ENCODE peak calls at places on chromosomes 2 and 18, in four cellular contexts. I is spleen, K is HCT116, N is GM23338. O is an unnamed sample.
A peak's percentile ranks its signal among the peaks of the same experiment; 100 is the strongest.

GRCh38 chr2:123636232-123636631 is 388.9 kb upstream of the CNTNAP5 start:
- DNase-seq in I (no peak), K (no peak), N (no peak), O (no peak)

GRCh38 chr2:199830531-199830930 is 20.5 kb downstream of the FTCDNL1 start:
- DNase-seq in I (no peak), N (no peak), K (no peak), O (no peak)

GRCh38 chr2:7881038-7881437 is 800.8 kb upstream of the ID2 start:
- DNase-seq in K (no peak), I (no peak), N (no peak), O (no peak)

GRCh38 chr2:96527052-96527964 is 9.2 kb upstream of the ARID5A start:
- DNase-seq in I (peak; percentile 88), N (peak; percentile 68), K (no peak), O (peak; percentile 69)

GRCh38 chr2:30645745-30646119 is 161.5 kb downstream of the CAPN13 start:
- DNase-seq in K (no peak), N (no peak), I (no peak), O (no peak)

GRCh38 chr18:30971338-30971956 is 71.1 kb downstream of the DSC3 start:
- DNase-seq in I (no peak), N (peak; percentile 65), K (peak; percentile 34), O (no peak)

GRCh38 chr2:241896746-241897201 is 27.2 kb downstream of the RTP5 start:
- DNase-seq in N (no peak), K (no peak), I (peak; percentile 46), O (no peak)

GRCh38 chr2:69483024-69483423 is 45.8 kb upstream of the NFU1 start:
- DNase-seq in N (no peak), K (no peak), I (no peak), O (no peak)

GRCh38 chr2:12617366-12617765 is 99.4 kb upstream of the TRIB2 start:
- DNase-seq in N (no peak), K (no peak), I (no peak), O (no peak)

GRCh38 chr2:27282892-27283291 is 663 bp downstream of the TRIM54 start:
- DNase-seq in I (no peak), K (no peak), N (no peak), O (no peak)

GRCh38 chr2:127479219-127479825 is 47.0 kb downstream of the IWS1 start:
- DNase-seq in K (peak; percentile 34), N (peak; percentile 90), I (no peak), O (no peak)

GRCh38 chr18:9070212-9070611 is 32.3 kb upstream of the NDUFV2 start:
- DNase-seq in I (no peak), N (no peak), K (no peak), O (no peak)

GRCh38 chr2:127121776-127122176 is 14.8 kb upstream of the BIN1 start:
- DNase-seq in K (no peak), N (no peak), I (peak; percentile 41), O (peak; percentile 77)

GRCh38 chr18:6219116-6219717 is 195.5 kb downstream of the L3MBTL4 start:
- DNase-seq in N (peak; percentile 88), K (no peak), I (no peak), O (no peak)

GRCh38 chr2:173075781-173076556 is at the start of gene MAP3K20:
- DNase-seq in K (no peak), N (peak; percentile 75), I (peak; percentile 94), O (peak; percentile 92)

GRCh38 chr2:181857471-181857870 is 34.1 kb upstream of the ITPRID2 start:
- DNase-seq in N (no peak), K (peak; percentile 27), I (no peak), O (no peak)

GRCh38 chr2:30454571-30454970 is 7.5 kb downstream of the LCLAT1 start:
- DNase-seq in N (no peak), K (no peak), I (no peak), O (no peak)

GRCh38 chr2:222052934-222053367 is 245.8 kb downstream of the PAX3 start:
- DNase-seq in K (peak; percentile 22), N (peak; percentile 92), I (no peak), O (no peak)

GRCh38 chr2:65877331-65877791 is 445.0 kb upstream of the SPRED2 start:
- DNase-seq in I (no peak), K (no peak), N (no peak), O (no peak)

GRCh38 chr18:76546282-76546572 is 51.2 kb upstream of the ZNF516 start:
- DNase-seq in N (no peak), I (no peak), K (no peak), O (no peak)
- TF ChIP-seq POLR2AphosphoS5 in N (no peak), I (no peak), K (no peak), O (no peak)

GRCh38 chr2:20652141-20652540 is 1.2 kb upstream of the HS1BP3 start:
- DNase-seq in K (no peak), N (no peak), I (peak; percentile 71), O (no peak)

GRCh38 chr2:20651731-20652099 is 817 bp upstream of the HS1BP3 start:
- DNase-seq in K (no peak), N (no peak), I (no peak), O (no peak)

GRCh38 chr2:20649586-20650375 is 1.1 kb downstream of the HS1BP3 start:
- DNase-seq in N (no peak), K (no peak), I (peak; percentile 81), O (no peak)

GRCh38 chr2:20650412-20650879 is 452 bp downstream of the HS1BP3 start:
- DNase-seq in I (no peak), N (peak; percentile 73), K (no peak), O (no peak)

DNA sequence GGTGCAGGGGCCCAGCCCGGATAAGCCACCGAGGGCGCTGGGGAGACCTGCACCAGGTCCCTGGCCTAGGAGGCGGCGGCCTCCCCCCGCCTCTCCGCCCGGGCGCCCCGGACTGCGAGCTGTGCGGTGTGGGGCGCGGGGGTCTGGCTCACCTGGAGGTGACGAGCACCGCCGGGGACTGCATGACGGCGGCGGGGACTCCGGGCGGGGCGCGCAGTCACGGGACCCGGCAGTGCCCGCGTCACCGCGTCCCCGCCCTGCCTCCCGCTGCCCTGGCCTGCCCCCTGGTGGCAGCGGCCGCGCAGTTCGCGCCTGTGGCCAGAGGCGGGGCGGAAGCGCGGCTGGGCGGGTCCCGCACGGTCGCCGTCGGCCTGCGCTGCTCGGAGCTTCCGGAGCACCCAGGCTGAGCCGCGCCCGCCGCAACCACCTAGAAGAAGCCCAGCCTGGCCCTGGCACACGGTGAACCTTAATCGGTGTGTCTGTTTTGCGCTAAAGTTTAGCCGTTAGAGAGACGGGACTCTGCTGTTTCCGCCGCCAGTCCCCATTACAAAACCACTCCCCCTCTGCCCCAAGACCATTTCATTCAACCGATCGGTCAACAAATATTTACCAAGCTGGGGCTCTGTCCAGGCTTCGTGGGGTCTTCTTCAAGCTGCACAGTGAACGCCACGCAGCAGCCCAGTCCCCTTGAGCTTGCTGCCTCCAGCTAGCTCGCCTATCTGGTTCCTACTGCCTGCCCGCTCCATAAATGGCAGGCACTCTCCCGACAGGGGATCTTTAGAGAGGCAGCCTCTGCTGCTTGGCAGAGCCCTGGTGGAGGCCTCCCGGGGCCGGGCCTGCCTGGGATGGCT is at the start of gene HS1BP3:
- DNase-seq in K (peak; percentile 28), N (peak; percentile 87), I (peak; percentile 99), O (peak; percentile 92)
- TF ChIP-seq CTCF in K (peak; percentile 28), N (peak; percentile 91), I (peak; percentile 99), O (no peak)

GRCh38 chr2:45820048-45820447 is 168.6 kb downstream of the PRKCE start:
- DNase-seq in N (no peak), K (no peak), I (no peak), O (no peak)

GRCh38 chr2:45823723-45824206 is 172.3 kb downstream of the PRKCE start:
- DNase-seq in I (no peak), N (no peak), K (no peak), O (peak; percentile 97)

GRCh38 chr2:45825001-45825651 is 173.7 kb downstream of the PRKCE start:
- DNase-seq in I (no peak), K (no peak), N (peak; percentile 42), O (no peak)

GRCh38 chr2:45822272-45822630 is 170.8 kb downstream of the PRKCE start:
- DNase-seq in K (no peak), N (no peak), I (no peak), O (no peak)

DNA sequence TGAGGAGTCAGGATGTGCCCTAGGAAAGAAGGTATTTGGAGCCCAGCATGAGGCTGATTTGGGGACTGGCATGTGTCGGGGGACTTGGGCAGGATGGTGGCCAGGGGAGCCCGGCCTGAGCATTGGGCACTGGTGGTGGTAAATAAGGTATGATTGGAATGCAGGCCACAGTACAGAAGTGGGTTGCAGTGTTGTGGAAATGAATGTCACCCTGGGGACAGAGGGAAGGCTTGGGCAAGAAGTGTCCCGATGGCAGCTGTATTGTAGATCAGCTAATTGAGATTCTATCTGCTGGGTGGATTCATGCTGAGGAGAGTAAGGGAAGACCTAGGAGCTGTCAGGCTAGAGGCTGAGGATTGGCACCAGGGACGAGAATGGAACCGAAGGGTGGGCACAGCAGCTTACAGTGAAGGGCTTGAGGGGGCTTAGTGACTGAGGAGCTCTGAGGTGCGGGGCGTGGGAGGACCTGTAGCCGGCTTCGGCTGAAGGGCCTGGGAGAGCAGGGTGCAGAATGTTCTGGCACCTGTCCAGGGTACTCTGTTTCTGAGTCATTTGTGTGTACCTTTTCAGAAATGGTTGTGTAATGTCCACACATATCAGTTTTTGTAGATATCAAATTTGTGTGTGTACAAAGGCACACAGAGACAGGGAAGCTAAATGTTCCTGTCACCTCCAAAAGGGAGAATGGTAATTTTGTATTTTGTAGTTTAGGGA is 170.2 kb downstream of the PRKCE start:
- DNase-seq in N (no peak), K (peak; percentile 23), I (no peak), O (peak; percentile 88)
- TF ChIP-seq POLR2AphosphoS5 in N (no peak), K (no peak), I (no peak), O (peak; percentile 64)

GRCh38 chr18:74832381-74832780 is 234.7 kb downstream of the ZNF407 start:
- DNase-seq in I (no peak), N (no peak), K (no peak), O (no peak)

GRCh38 chr18:74836296-74837139 is 238.8 kb downstream of the ZNF407 start:
- DNase-seq in N (peak; percentile 25), I (peak; percentile 59), K (no peak), O (peak; percentile 70)

GRCh38 chr18:74831571-74832250 is 234.0 kb downstream of the ZNF407 start:
- DNase-seq in N (no peak), K (no peak), I (no peak), O (no peak)

GRCh38 chr18:74832999-74833398 is 235.3 kb downstream of the ZNF407 start:
- DNase-seq in K (no peak), N (no peak), I (no peak), O (no peak)

GRCh38 chr18:74834424-74835309 is 237.0 kb downstream of the ZNF407 start:
- DNase-seq in I (no peak), N (peak; percentile 28), K (no peak), O (no peak)
- TF ChIP-seq CTCF in I (no peak), N (no peak), K (no peak), O (no peak)